ENCODE peak calls at places on chromosomes 12 and 14, in four cellular contexts. N is brain microvascular endothelial cell, H is HFF-Myc, E is heart left ventricle. X is an unnamed sample.

GRCh38 chr14:85248881-85249635 is 280.9 kb upstream of the FLRT2 start:
- DNase-seq in H (no peak), N (no peak), E (no peak), X (no peak)

GRCh38 chr12:113276946-113277500 is 55.8 kb downstream of the TPCN1 start:
- DNase-seq in H (no peak), N (no peak), E (no peak), X (no peak)

GRCh38 chr12:95548056-95548538 is 3.2 kb downstream of the USP44 start:
- DNase-seq in E (no peak), H (no peak), N (no peak), X (no peak)

GRCh38 chr12:53453953-53454640 is 2.2 kb downstream of the PCBP2 start:
- DNase-seq in E (no peak), H (no peak), N (no peak), X (no peak)

GRCh38 chr14:20873370-20874177 is 17.6 kb upstream of the RNASE3 start:
- DNase-seq in N (peak), E (peak), H (peak), X (no peak)

GRCh38 chr12:120229071-120229582 is 28.2 kb upstream of the RPLP0 start:
- DNase-seq in E (no peak), H (no peak), N (no peak), X (no peak)

GRCh38 chr12:67514502-67514901 is 134.0 kb upstream of the DYRK2 start:
- DNase-seq in N (no peak), H (no peak), E (no peak), X (no peak)

GRCh38 chr14:92456215-92457017 is 57.2 kb upstream of the RIN3 start:
- DNase-seq in H (no peak), E (peak), N (peak), X (peak)

GRCh38 chr12:8157484-8158198 is 826 bp downstream of the ZNF705A start:
- DNase-seq in H (no peak), N (no peak), E (no peak), X (no peak)

GRCh38 chr14:71142375-71143038 is 235.2 kb downstream of the PCNX1 start:
- DNase-seq in H (peak), N (peak), E (no peak), X (peak)

GRCh38 chr14:100581228-100582145 is 5.7 kb downstream of the BEGAIN start:
- DNase-seq in N (no peak), E (peak), H (no peak), X (no peak)

GRCh38 chr14:28676481-28676880 is 90.1 kb upstream of the FOXG1 start:
- DNase-seq in H (no peak), N (peak), E (no peak), X (no peak)

GRCh38 chr14:104882991-104883660 is 18.1 kb downstream of the CEP170B start:
- DNase-seq in H (no peak), N (no peak), E (peak), X (no peak)

GRCh38 chr12:32471601-32472001 is 72.2 kb downstream of the FGD4 start:
- DNase-seq in N (no peak), E (no peak), H (no peak), X (no peak)

GRCh38 chr12:14664434-14665023 is 31.9 kb downstream of the GUCY2C start:
- DNase-seq in E (no peak), N (peak), H (no peak), X (no peak)

GRCh38 chr12:6605425-6606330 is 1.5 kb downstream of the CHD4 start:
- DNase-seq in H (no peak), N (no peak), E (no peak), X (no peak)

GRCh38 chr12:66191547-66192126 is 2.6 kb downstream of the IRAK3 start:
- DNase-seq in E (no peak), N (no peak), H (no peak), X (no peak)

GRCh38 chr14:100121643-100122480 is 37.6 kb downstream of the DEGS2 start:
- DNase-seq in N (no peak), H (no peak), E (no peak), X (no peak)

GRCh38 chr12:102965281-102966155 is 8.0 kb downstream of the ASCL1 start:
- DNase-seq in H (no peak), E (no peak), N (no peak), X (no peak)

GRCh38 chr14:103121161-103121845 is 2.0 kb upstream of the TNFAIP2 start:
- DNase-seq in N (no peak), H (no peak), E (peak), X (no peak)

GRCh38 chr12:40668095-40668494 is 24.1 kb upstream of the CNTN1 start:
- DNase-seq in N (no peak), H (no peak), E (no peak), X (no peak)
- TF ChIP-seq CTCF in N (no peak), H (no peak), E (no peak), X (no peak)

GRCh38 chr12:125181107-125181506 is 115.9 kb downstream of the AACS start:
- DNase-seq in E (no peak), H (no peak), N (no peak), X (no peak)

GRCh38 chr12:125185311-125185739 is 120.1 kb downstream of the AACS start:
- DNase-seq in H (no peak), E (no peak), N (no peak), X (no peak)

GRCh38 chr12:125184213-125184952 is 119.1 kb downstream of the AACS start:
- DNase-seq in E (no peak), N (no peak), H (no peak), X (no peak)

GRCh38 chr12:125185740-125186470 is 120.7 kb downstream of the AACS start:
- DNase-seq in E (peak), H (no peak), N (peak), X (no peak)

DNA sequence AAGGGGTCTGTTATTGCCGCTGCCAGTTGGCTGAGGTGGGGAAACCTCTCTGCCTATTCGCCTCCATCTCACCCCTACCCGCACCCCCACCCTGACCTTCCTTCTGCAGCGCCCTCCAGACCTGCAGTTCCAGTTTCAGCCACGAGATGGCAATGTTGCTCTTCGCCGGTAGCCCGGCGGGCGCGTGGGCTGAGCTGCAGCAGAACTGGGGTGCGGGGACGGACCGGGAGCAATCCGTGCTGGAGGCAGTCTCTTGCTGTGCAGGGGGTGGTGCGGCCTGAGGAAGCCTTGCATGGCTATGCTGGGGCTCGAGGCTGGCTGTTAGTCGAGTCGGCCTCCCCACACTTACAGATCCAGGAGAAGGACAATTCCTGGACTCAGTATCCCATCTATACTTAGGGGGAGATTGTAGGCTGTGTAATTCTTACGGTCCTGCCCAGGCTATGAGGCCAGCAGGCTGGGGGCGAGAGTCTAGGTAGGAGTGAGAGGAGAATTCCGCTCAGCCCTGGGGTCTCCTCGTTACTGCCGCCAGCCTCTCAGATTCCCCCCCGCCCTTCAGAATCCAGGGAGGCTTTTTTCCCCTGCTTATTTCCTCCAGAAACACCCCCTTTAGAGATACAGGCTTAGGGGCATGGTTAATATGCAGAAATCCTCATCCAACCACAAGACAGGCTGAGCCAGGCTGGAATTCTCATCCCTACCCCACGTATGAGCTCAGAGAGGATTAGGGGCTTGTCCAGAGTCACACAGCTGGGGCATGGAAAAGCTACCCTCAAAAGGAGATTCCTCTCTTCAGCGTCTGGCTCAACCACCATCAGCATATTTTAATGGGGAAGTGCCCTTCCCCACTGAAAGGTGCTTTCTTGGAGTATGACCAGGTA is 118.2 kb downstream of the AACS start:
- DNase-seq in N (peak), H (peak), E (peak), X (peak)
- H3K4me3 ChIP-seq in N (peak), H (no peak), E (no peak), X (peak)

DNA sequence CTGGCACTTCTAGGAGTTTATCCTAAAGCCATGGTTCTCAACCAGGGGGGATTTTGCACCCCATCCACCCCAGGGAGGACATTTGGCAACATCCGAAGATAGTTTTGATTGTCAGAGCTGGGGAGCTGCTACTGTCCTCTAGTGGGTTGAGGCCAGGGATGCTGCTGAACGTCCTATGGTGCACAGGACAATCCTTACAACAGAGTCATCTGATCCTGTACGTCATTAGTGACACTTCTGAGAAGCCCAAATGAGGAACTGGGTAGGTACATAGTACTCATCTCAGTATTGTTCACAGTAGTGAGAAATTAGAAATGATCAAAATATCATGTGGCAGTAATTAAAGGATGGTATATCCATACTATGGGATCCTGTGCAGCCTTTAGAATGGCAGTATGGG is 185.1 kb downstream of the CHST11 start:
- DNase-seq in N (no peak), H (no peak), E (no peak), X (no peak)
- TF ChIP-seq CTCF in N (no peak), H (no peak), E (no peak), X (no peak)

GRCh38 chr14:88879016-88879415 is 54.6 kb downstream of the TTC8 start:
- DNase-seq in H (no peak), N (peak), E (no peak), X (peak)

GRCh38 chr14:88877192-88877591 is 52.7 kb downstream of the TTC8 start:
- DNase-seq in N (no peak), E (no peak), H (no peak), X (no peak)

GRCh38 chr14:88882236-88882635 is 57.8 kb downstream of the TTC8 start:
- DNase-seq in N (no peak), H (no peak), E (no peak), X (no peak)
- H3K4me3 ChIP-seq in N (no peak), H (no peak), E (no peak), X (no peak)

DNA sequence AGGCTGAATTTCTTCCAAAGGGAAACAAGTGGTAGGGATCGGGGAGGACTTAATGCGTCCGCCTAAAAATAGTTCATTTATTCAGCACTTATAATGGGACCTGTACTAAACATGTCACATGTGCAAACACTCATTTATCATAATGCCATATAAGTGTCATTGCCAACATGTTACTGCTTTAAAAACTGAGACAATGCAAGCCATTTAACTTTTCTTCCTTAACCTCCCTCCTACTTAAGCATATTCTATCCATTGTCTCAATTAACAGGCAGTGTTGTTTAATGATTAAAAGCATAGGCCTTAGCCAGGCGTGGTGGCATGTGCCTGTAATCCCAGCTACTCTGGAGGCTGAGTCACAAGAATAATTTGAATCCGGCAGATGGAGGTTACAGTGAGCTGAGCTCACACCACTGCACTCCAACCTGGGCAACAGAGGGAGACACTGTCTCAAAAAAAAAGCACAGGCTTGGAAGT is 13.5 kb upstream of the SCFD1 start:
- DNase-seq in N (peak), E (no peak), H (no peak), X (no peak)
- TF ChIP-seq CTCF in N (peak), E (no peak), H (no peak), X (no peak)

GRCh38 chr12:42987216-42987631 is 397.7 kb upstream of the PRICKLE1 start:
- DNase-seq in N (no peak), H (no peak), E (no peak), X (no peak)
- H3K4me3 ChIP-seq in N (no peak), H (no peak), E (no peak), X (no peak)

DNA sequence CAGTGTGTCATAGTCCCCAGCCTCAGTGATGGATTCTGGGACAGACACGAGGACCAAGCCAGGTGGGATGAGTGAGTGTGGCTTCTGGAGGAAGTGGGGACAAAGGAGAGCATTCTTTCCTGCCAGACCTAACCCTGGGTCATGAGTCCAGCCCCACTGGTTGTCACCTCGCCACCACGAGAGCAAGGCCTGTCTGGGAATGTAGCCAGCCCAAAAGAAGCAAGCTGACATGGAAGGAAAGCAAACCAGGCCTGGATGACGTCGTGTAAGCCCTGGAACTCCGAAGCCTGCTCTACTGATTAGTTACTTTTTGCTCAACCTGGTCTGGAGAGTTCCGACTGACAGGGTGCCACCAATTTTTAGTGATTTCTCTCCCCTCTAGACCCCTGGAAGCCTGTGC is 105.9 kb downstream of the SINHCAF start:
- DNase-seq in H (no peak), E (no peak), N (no peak), X (no peak)
- TF ChIP-seq CTCF in H (no peak), E (no peak), N (no peak), X (no peak)